ENCODE peak calls at places on chromosomes 4 and X, in nine cellular contexts. R is GM12865, M is AG04450, V is sigmoid colon, B is tibial nerve, W is lung, E is body of pancreas, Q is upper lobe of left lung, D is ovary. S is an unnamed sample.

GRCh38 chrX:2627272-2627867 is 63.7 kb upstream of the CD99 start:
- DNase-seq in R (peak; percentile 68), M (no peak), V (no peak), B (no peak), W (no peak), E (peak; percentile 55), Q (no peak), D (no peak), S (no peak)

GRCh38 chr4:8459867-8460453 is 19.4 kb downstream of the TRMT44 start:
- DNase-seq in R (no peak), M (no peak), V (no peak), B (no peak), W (no peak), E (no peak), Q (no peak), D (no peak), S (no peak)

GRCh38 chr4:68494688-68495087 is 47.4 kb downstream of the TMPRSS11E start:
- DNase-seq in R (peak; percentile 18), M (no peak), V (no peak), B (no peak), W (no peak), E (no peak), Q (no peak), D (no peak), S (no peak)

GRCh38 chr4:132266374-132266773 is 882.7 kb upstream of the PCDH10 start:
- DNase-seq in R (no peak), M (no peak), V (no peak), B (no peak), W (no peak), E (no peak), Q (no peak), D (no peak), S (no peak)

GRCh38 chr4:16663722-16664121 is 234.7 kb downstream of the LDB2 start:
- DNase-seq in R (no peak), M (no peak), V (no peak), B (no peak), W (no peak), E (no peak), Q (no peak), D (no peak), S (no peak)

GRCh38 chr4:1608821-1609500 is 75.2 kb downstream of the FAM53A start:
- DNase-seq in R (no peak), M (no peak), V (peak; percentile 44), B (no peak), W (no peak), E (no peak), Q (no peak), D (no peak), S (no peak)

GRCh38 chrX:69387559-69388487 is 116.3 kb upstream of the NALF2 start:
- DNase-seq in R (peak; percentile 31), M (peak; percentile 4), V (no peak), B (no peak), W (peak; percentile 32), E (peak; percentile 28), Q (peak; percentile 26), D (peak; percentile 64), S (peak; percentile 8)

GRCh38 chr4:86356831-86357230 is 3.0 kb downstream of the MAPK10 start:
- DNase-seq in R (no peak), M (no peak), V (no peak), B (no peak), W (no peak), E (no peak), Q (no peak), D (no peak), S (no peak)

GRCh38 chrX:634306-634958 is 3.8 kb downstream of the SHOX start:
- DNase-seq in R (no peak), M (no peak), V (peak; percentile 53), B (no peak), W (no peak), E (no peak), Q (no peak), D (no peak), S (no peak)

GRCh38 chr4:8247047-8247930 is 22.3 kb upstream of the HTRA3 start:
- DNase-seq in R (no peak), M (no peak), V (peak; percentile 85), B (peak; percentile 36), W (peak; percentile 66), E (peak; percentile 30), Q (peak; percentile 71), D (no peak), S (no peak)

GRCh38 chr4:48141048-48141447 is 7.0 kb upstream of the TXK start:
- DNase-seq in R (peak; percentile 47), M (peak; percentile 8), V (no peak), B (no peak), W (no peak), E (no peak), Q (no peak), D (no peak), S (peak; percentile 36)

GRCh38 chrX:2501246-2502102 is 698 bp upstream of the DHRSX start:
- DNase-seq in R (no peak), M (no peak), V (no peak), B (no peak), W (no peak), E (no peak), Q (peak; percentile 14), D (peak; percentile 40), S (no peak)

GRCh38 chr4:40515398-40516293 is 114.0 kb downstream of the RBM47 start:
- DNase-seq in R (peak; percentile 93), M (no peak), V (no peak), B (no peak), W (peak; percentile 33), E (peak; percentile 41), Q (peak; percentile 77), D (no peak), S (no peak)

GRCh38 chr4:101393256-101393655 is 45.9 kb upstream of the PPP3CA start:
- DNase-seq in R (no peak), M (no peak), V (no peak), B (no peak), W (no peak), E (no peak), Q (no peak), D (no peak), S (peak; percentile 31)

GRCh38 chrX:132592880-132593279 is 104.0 kb upstream of the MBNL3 start:
- DNase-seq in R (peak; percentile 29), M (no peak), V (no peak), B (no peak), W (no peak), E (peak; percentile 8), Q (no peak), D (no peak), S (no peak)

GRCh38 chr4:7134737-7135388 is 57.5 kb upstream of the SORCS2 start:
- DNase-seq in R (no peak), M (peak; percentile 68), V (peak; percentile 82), B (peak; percentile 68), W (peak; percentile 70), E (peak; percentile 49), Q (peak; percentile 27), D (peak; percentile 89), S (peak; percentile 89)

GRCh38 chr4:149788286-149788685 is 27.4 kb downstream of the IQCM start:
- DNase-seq in R (no peak), M (no peak), V (no peak), B (no peak), W (no peak), E (no peak), Q (no peak), D (no peak), S (no peak)

GRCh38 chrX:48631376-48632090 is 34.2 kb downstream of the WDR13 start:
- DNase-seq in R (peak; percentile 85), M (peak; percentile 81), V (peak; percentile 85), B (peak; percentile 63), W (peak; percentile 86), E (peak; percentile 89), Q (peak; percentile 78), D (peak; percentile 77), S (peak; percentile 87)
- TF ChIP-seq CTCF in R (peak; percentile 26), M (peak; percentile 59), V (no peak), B (peak; percentile 42), W (peak; percentile 37), E (peak; percentile 72), Q (peak; percentile 34), D (peak; percentile 41), S (peak; percentile 55)

GRCh38 chrX:100048156-100048555 is 361.9 kb downstream of the PCDH19 start:
- DNase-seq in R (no peak), M (no peak), V (no peak), B (no peak), W (no peak), E (no peak), Q (no peak), D (no peak), S (no peak)
- H3K4me3 ChIP-seq in R (no peak overlapping the region), M (no peak overlapping the region), V (no peak overlapping the region), B (no peak overlapping the region), W (no peak overlapping the region), E (no peak overlapping the region), Q (no peak overlapping the region), D (no peak overlapping the region), S (no peak overlapping the region)

DNA sequence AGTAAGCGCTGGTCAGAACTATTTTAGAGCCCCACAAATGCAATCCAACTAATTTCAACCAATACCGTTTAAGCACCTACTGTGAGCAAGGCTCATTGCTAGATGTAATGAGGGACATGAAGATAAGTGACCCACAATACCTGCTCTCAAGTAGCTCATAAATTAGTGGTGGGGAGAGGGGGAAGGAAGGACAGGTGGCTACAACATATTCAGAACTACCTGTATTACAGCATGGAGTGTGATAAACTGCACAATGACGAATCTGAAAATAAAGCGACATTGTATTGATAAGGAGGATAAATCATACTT is 311.6 kb upstream of the DIAPH2 start:
- DNase-seq in R (no peak), M (no peak), V (no peak), B (no peak), W (no peak), E (no peak), Q (no peak), D (no peak), S (no peak)
- TF ChIP-seq CTCF in R (no peak), M (no peak), V (no peak), B (no peak), W (no peak), E (no peak), Q (no peak), D (no peak), S (no peak)

DNA sequence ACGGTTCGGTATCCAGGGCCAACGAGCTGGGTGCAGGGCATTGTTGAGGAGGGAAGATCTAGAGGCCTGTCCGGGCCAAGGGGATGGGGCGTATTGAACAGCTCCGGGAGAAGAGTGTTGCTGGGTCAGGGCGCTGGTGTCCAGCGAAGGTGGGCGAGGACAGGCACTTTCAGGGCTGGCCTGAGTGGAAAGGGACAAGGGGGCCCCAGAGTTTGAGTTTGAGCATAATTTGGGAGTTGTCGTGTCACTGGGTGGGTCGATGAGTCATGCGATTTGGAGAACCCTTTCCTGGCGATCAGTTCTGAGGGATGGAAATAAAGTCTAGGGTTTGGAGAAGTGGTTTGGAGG is 299 bp downstream of the PRRG3 start:
- DNase-seq in R (no peak), M (no peak), V (no peak), B (no peak), W (no peak), E (no peak), Q (no peak), D (no peak), S (no peak)
- H3K4me3 ChIP-seq in R (no peak overlapping the region), M (no peak overlapping the region), V (no peak overlapping the region), B (peak overlapping the region; percentile 9), W (no peak overlapping the region), E (no peak overlapping the region), Q (peak overlapping the region; percentile 36), D (peak overlapping the region; percentile 9), S (no peak overlapping the region)